ENCODE peak calls at places on chromosomes 5 and 9, in five cellular contexts. One of them, this sample, is unnamed. For H3K4me1, the result is how much of the 10 kb centered on the place peaks cover.

GRCh38 chr5:75469017-75469416 is 42.4 kb downstream of the CERT1 start:
- DNase-seq in K562: no peak
- DNase-seq in H1: no peak
- DNase-seq in HepG2: no peak
- DNase-seq in A549: no peak
- DNase-seq in this sample: no peak

GRCh38 chr9:110440161-110440560 is 102.5 kb upstream of the TXNDC8 start:
- DNase-seq in H1: no peak
- DNase-seq in K562: no peak
- DNase-seq in HepG2: no peak
- DNase-seq in A549: no peak
- DNase-seq in this sample: no peak

GRCh38 chr5:16812911-16813310 is 123.2 kb downstream of the MYO10 start:
- DNase-seq in A549: peak
- DNase-seq in K562: no peak
- DNase-seq in H1: no peak
- DNase-seq in HepG2: peak
- DNase-seq in this sample: no peak

GRCh38 chr5:173689171-173689676 is 72.8 kb upstream of the BOD1 start:
- DNase-seq in HepG2: peak
- DNase-seq in A549: peak
- DNase-seq in H1: no peak
- DNase-seq in K562: no peak
- DNase-seq in this sample: no peak

GRCh38 chr9:2424564-2425153 is 196.9 kb upstream of the VLDLR start:
- DNase-seq in A549: no peak
- DNase-seq in HepG2: no peak
- DNase-seq in H1: no peak
- DNase-seq in K562: no peak
- DNase-seq in this sample: no peak

GRCh38 chr9:16579872-16580432 is 290.5 kb downstream of the BNC2 start:
- DNase-seq in K562: no peak
- DNase-seq in H1: no peak
- DNase-seq in A549: no peak
- DNase-seq in HepG2: no peak
- DNase-seq in this sample: no peak

GRCh38 chr5:137075163-137075970 is 423.8 kb downstream of the SPOCK1 start:
- DNase-seq in A549: peak
- DNase-seq in H1: peak
- DNase-seq in HepG2: peak
- DNase-seq in K562: peak
- DNase-seq in this sample: peak

GRCh38 chr5:176902102-176902814 is 3.1 kb upstream of the HK3 start:
- DNase-seq in HepG2: no peak
- DNase-seq in K562: no peak
- DNase-seq in H1: no peak
- DNase-seq in A549: no peak
- DNase-seq in this sample: no peak

GRCh38 chr5:111777382-111777781 is 20.4 kb upstream of the NREP start:
- DNase-seq in H1: no peak
- DNase-seq in A549: no peak
- DNase-seq in K562: no peak
- DNase-seq in HepG2: no peak
- DNase-seq in this sample: no peak

GRCh38 chr5:1795931-1796330 is 3.7 kb downstream of the MRPL36 start:
- DNase-seq in A549: no peak
- DNase-seq in HepG2: no peak
- DNase-seq in K562: no peak
- DNase-seq in H1: no peak
- DNase-seq in this sample: no peak

GRCh38 chr9:103789686-103790085 is 304.4 kb upstream of the SMC2 start:
- DNase-seq in K562: no peak
- DNase-seq in A549: no peak
- DNase-seq in H1: no peak
- DNase-seq in HepG2: peak
- DNase-seq in this sample: no peak

GRCh38 chr9:29208670-29209069 is 1635.4 kb upstream of the C9orf72 start:
- DNase-seq in A549: no peak
- DNase-seq in HepG2: no peak
- DNase-seq in H1: no peak
- DNase-seq in K562: no peak
- DNase-seq in this sample: no peak

GRCh38 chr9:134691695-134692572 is 50.3 kb downstream of the COL5A1 start:
- DNase-seq in K562: no peak
- DNase-seq in HepG2: no peak
- DNase-seq in H1: no peak
- DNase-seq in A549: no peak
- DNase-seq in this sample: no peak

GRCh38 chr9:112012026-112012902 is 115.7 kb downstream of the UGCG start:
- DNase-seq in H1: no peak
- DNase-seq in A549: peak
- DNase-seq in HepG2: peak
- DNase-seq in K562: peak
- DNase-seq in this sample: no peak

GRCh38 chr5:9534881-9535517 is 10.9 kb downstream of the SEMA5A start:
- DNase-seq in H1: no peak
- DNase-seq in A549: no peak
- DNase-seq in K562: no peak
- DNase-seq in HepG2: no peak
- DNase-seq in this sample: no peak

GRCh38 chr5:154479160-154479943 is 1.3 kb upstream of the HAND1 start:
- DNase-seq in HepG2: no peak
- DNase-seq in H1: peak
- DNase-seq in K562: no peak
- DNase-seq in A549: no peak
- DNase-seq in this sample: no peak

GRCh38 chr5:112237456-112237855 is 181.6 kb downstream of the EPB41L4A start:
- DNase-seq in H1: no peak
- DNase-seq in HepG2: no peak
- DNase-seq in A549: no peak
- DNase-seq in K562: no peak
- DNase-seq in this sample: no peak

GRCh38 chr9:89274838-89275237 is 36.2 kb upstream of the CKS2 start:
- DNase-seq in H1: no peak
- DNase-seq in A549: no peak
- DNase-seq in K562: no peak
- DNase-seq in HepG2: no peak
- DNase-seq in this sample: no peak

GRCh38 chr9:11016081-11016480 is 403.3 kb upstream of the PTPRD start:
- DNase-seq in A549: no peak
- DNase-seq in HepG2: no peak
- DNase-seq in K562: no peak
- DNase-seq in H1: no peak
- DNase-seq in this sample: no peak

GRCh38 chr9:106333487-106333886 is 529.5 kb upstream of the ZNF462 start:
- DNase-seq in HepG2: no peak
- DNase-seq in H1: no peak
- DNase-seq in K562: no peak
- DNase-seq in A549: no peak
- DNase-seq in this sample: no peak

GRCh38 chr5:155416765-155417164 is 403.2 kb downstream of the KIF4B start:
- DNase-seq in HepG2: no peak
- DNase-seq in H1: no peak
- DNase-seq in A549: no peak
- DNase-seq in K562: no peak
- DNase-seq in this sample: no peak

GRCh38 chr5:93572101-93572772 is 8.8 kb downstream of the NR2F1-AS1 start:
- DNase-seq in HepG2: no peak
- DNase-seq in A549: no peak
- DNase-seq in K562: no peak
- DNase-seq in H1: peak
- DNase-seq in this sample: no peak

GRCh38 chr5:109769597-109770291 is 80.0 kb downstream of the MAN2A1 start:
- DNase-seq in K562: no peak
- DNase-seq in H1: no peak
- DNase-seq in A549: no peak
- DNase-seq in HepG2: no peak
- DNase-seq in this sample: no peak

GRCh38 chr5:72187388-72188070 is 80.3 kb downstream of the MAP1B start:
- DNase-seq in HepG2: no peak
- DNase-seq in H1: no peak
- DNase-seq in A549: no peak
- DNase-seq in K562: peak
- DNase-seq in this sample: no peak

GRCh38 chr5:160923927-160924705 is 72.1 kb upstream of the ATP10B start:
- DNase-seq in H1: no peak
- DNase-seq in K562: no peak
- DNase-seq in HepG2: peak
- DNase-seq in A549: no peak
- DNase-seq in this sample: no peak

GRCh38 chr9:4020038-4020746 is 279.7 kb downstream of the GLIS3 start:
- DNase-seq in H1: no peak
- DNase-seq in A549: no peak
- DNase-seq in K562: no peak
- DNase-seq in HepG2: no peak
- DNase-seq in this sample: no peak

GRCh38 chr9:91411096-91411771 is 12.4 kb downstream of the NFIL3 start:
- DNase-seq in K562: no peak
- DNase-seq in HepG2: no peak
- DNase-seq in H1: no peak
- DNase-seq in A549: no peak
- DNase-seq in this sample: no peak

GRCh38 chr5:135208555-135209494 is 174.8 kb upstream of the PITX1 start:
- DNase-seq in H1: peak
- DNase-seq in HepG2: peak
- DNase-seq in K562: no peak
- DNase-seq in A549: peak
- DNase-seq in this sample: no peak

GRCh38 chr5:134077926-134078580 is 36.4 kb upstream of the TCF7 start:
- DNase-seq in K562: no peak
- DNase-seq in A549: no peak
- DNase-seq in H1: no peak
- DNase-seq in HepG2: no peak
- DNase-seq in this sample: no peak
- TF ChIP-seq MAX in K562: no peak
- TF ChIP-seq MAX in A549: no peak
- TF ChIP-seq MAX in H1: no peak
- TF ChIP-seq MAX in HepG2: no peak
- TF ChIP-seq MAX in this sample: no peak

DNA sequence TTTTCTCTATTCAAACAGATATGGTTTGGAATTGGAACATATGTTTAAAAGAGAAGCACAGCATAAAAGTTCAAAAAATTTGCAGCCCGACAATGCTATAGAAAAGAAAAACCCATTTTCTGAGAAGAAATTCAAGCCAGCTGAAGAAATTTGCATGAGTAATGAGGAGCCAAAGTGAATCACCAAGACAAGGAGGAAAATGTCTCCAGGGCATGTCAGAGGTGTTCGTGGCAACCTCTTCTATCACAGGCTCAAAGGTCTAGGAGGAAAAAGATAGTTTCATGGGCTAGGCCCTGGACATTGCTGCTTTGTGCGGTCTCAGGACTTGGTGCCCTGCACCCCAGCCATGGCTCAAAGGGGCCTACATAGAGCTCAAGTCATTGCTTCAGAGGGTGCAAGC is 134.8 kb upstream of the ADAMTS16 start:
- DNase-seq in H1: no peak
- DNase-seq in K562: no peak
- DNase-seq in A549: no peak
- DNase-seq in HepG2: no peak
- DNase-seq in this sample: no peak
- H3K4me1 ChIP-seq in H1: under half
- H3K4me1 ChIP-seq in K562: under half
- H3K4me1 ChIP-seq in A549: under half
- H3K4me1 ChIP-seq in HepG2: under half
- H3K4me1 ChIP-seq in this sample: under half

DNA sequence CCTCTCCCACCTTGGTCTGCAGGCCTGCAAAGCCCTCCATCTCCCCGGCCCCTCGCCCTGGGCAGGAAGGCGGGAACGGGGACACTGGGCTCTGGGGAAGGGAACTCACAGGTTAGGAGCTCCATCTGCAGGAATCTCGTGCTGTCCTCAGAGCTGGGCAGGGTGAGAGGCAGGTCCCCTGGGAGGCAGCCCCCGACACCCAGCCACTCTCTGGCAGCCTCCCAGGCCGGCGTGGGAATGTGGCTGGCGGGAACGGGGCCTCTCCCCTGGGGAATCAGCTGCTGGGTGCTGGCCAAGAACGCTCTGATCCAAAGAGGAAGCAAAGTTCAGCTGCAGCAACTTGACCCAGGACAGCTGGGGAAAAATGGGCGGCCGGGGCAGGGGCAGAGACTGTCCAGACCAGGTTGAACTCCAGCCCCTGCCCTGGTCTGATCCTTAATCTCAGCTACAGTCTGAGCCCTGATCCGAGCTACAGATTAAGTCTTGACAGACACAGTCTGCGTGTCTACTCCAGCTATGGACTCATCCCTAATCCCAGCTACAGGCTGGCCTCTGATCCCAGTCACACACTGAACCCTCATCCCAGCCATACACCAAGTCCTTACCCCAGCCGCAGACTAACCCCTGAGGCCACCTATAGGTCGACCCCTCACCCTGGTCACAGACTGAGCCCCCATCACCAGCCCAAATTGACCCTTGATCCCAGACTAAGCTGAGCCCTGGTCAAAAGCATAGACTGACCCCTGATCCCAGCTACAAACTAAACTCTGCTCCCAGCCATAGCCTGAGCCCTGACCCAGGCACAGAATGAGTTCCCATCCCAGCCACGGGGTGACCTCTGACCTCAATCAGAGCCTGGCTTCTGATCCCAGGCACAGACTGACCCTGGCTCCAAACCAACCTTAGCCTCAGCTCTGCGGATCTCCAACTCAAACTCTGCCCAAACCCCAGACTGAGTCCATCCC is 37.3 kb upstream of the EGFL7 start:
- DNase-seq in H1: peak
- DNase-seq in K562: peak
- DNase-seq in HepG2: peak
- DNase-seq in A549: peak
- DNase-seq in this sample: peak
- TF ChIP-seq CHD2 in H1: no peak
- TF ChIP-seq CHD2 in K562: no peak
- TF ChIP-seq CHD2 in HepG2: no peak
- TF ChIP-seq CHD2 in A549: no peak
- TF ChIP-seq CHD2 in this sample: no peak

DNA sequence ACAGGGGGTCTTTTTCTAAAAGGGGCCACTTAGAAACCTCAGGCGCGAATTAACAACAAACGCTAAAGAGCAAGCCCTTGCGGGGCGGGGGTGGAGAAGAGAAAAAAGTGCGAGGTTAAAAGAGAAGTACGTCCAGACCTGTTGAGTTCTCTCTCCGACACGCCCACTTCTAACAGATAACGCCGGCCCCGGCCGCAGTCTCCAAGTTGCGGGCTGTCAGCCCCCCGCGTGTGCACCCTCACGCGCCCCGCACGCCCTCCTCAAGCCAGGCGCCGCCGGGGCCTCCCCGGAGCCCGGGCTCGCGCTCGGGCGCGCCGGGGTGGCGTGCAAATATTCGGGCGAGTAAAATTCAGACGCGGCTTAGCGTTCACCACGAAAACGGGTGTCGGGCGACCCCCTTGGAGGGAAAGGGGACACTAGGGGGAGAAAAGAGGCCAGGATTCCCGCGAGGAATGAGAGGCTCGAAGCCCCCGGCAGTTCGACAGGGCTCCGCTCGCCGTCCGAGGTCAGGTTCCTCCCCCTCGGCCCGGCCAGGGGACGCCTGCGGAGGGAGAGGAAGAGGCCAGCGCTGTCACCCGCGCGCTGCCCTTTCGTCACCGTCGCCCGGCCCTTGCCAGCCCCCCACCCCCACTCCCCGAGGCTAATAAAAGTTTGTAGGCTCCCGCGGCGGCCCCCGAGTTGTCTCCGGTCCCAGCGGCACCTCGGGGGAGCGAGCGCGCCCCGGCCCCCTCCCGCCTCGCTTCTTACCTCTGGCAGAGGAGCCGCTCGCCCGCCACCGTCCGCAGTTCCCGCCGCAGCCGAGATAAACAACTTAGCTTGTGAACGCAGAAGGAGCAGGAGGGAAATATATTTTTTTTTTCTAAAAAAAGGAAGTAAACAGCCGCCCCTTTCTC is 776 bp downstream of the NR3C1 start:
- DNase-seq in A549: no peak
- DNase-seq in K562: peak
- DNase-seq in H1: peak
- DNase-seq in HepG2: peak
- DNase-seq in this sample: peak
- TF ChIP-seq MAX in A549: no peak
- TF ChIP-seq MAX in K562: no peak
- TF ChIP-seq MAX in H1: no peak
- TF ChIP-seq MAX in HepG2: no peak
- TF ChIP-seq MAX in this sample: no peak

This sample was measured in SK-N-SH.